ENCODE peak calls at places on chromosomes 4 and X, in ten cellular contexts. T, N, E, B, V, Y, I, Z, C and Q are unnamed samples.

GRCh38 chr4:182643801-182644311 is 273.3 kb downstream of the DCTD start:
- DNase-seq in Z (peak; percentile 73), C (no peak), V (no peak), Y (peak; percentile 47), E (no peak), N (no peak), I (peak; percentile 69), B (no peak), T (peak; percentile 59), Q (no peak)

GRCh38 chr4:141853091-141853734 is 216.8 kb downstream of the IL15 start:
- DNase-seq in C (no peak), Y (no peak), B (no peak), V (peak; percentile 53), E (no peak), N (no peak), I (no peak), T (no peak), Z (peak; percentile 35), Q (no peak)

GRCh38 chr4:156933633-156934258 is 37.9 kb downstream of the PDGFC start:
- DNase-seq in C (no peak), B (no peak), V (no peak), I (peak; percentile 82), T (peak; percentile 88), E (no peak), Z (peak; percentile 52), N (no peak), Y (no peak), Q (no peak)

GRCh38 chr4:13627185-13627605 is 330 bp downstream of the BOD1L1 start:
- DNase-seq in C (no peak), B (peak; percentile 67), T (no peak), E (no peak), Y (no peak), I (peak; percentile 11), V (peak; percentile 22), Z (no peak), N (no peak), Q (no peak)

GRCh38 chr4:144750348-144750747 is 104.4 kb downstream of the HHIP start:
- DNase-seq in N (no peak), C (no peak), E (no peak), V (no peak), Z (no peak), T (no peak), B (no peak), I (no peak), Y (no peak), Q (no peak)

GRCh38 chr4:119268466-119268865 is 53.5 kb downstream of the FABP2 start:
- DNase-seq in V (no peak), Y (no peak), T (no peak), E (no peak), N (no peak), I (no peak), B (no peak), Z (peak; percentile 61), C (no peak), Q (no peak)

GRCh38 chr4:24470681-24471622 is 113.4 kb downstream of the DHX15 start:
- DNase-seq in C (peak; percentile 68), Y (peak; percentile 52), T (peak; percentile 66), Z (peak; percentile 69), N (no peak), B (peak; percentile 67), V (peak; percentile 27), E (no peak), I (peak; percentile 57), Q (no peak)

GRCh38 chr4:183920512-183920911 is 15.4 kb downstream of the STOX2 start:
- DNase-seq in B (no peak), C (peak; percentile 55), Z (no peak), T (no peak), E (no peak), V (no peak), N (no peak), I (no peak), Y (no peak), Q (no peak)

GRCh38 chr4:78370625-78371372 is 180.8 kb upstream of the ANXA3 start:
- DNase-seq in Z (no peak), E (no peak), I (no peak), C (no peak), Y (no peak), N (no peak), V (no peak), T (peak; percentile 3), B (no peak), Q (no peak)

DNA sequence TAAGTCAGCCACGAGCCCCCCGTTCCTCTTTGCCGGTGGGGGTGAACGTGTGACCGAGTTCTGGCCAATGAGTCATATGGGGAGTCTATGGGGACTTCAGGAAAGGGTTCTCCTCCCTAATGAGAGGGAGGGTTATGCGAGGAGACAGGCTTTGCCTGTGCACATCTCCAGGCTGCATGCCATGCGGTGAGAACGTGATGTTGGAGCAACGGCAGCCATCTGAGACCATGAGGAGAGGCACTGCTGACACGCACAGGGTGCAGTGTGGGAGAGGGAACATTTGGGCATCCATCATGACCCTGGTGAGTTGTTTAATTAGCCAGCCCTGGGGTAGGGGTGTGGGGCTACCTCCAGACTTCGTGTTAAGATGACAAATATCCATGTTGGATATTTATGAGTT is 55.8 kb downstream of the ABLIM2 start:
- DNase-seq in E (no peak), Z (no peak), T (no peak), B (no peak), I (no peak), C (no peak), Y (no peak), V (no peak), N (no peak), Q (no peak)
- H3K36me3 ChIP-seq in E (no peaks in the 10 kb centered on the region), Z (no peaks in the 10 kb centered on the region), T (no peaks in the 10 kb centered on the region), B (no peaks in the 10 kb centered on the region), I (no peaks in the 10 kb centered on the region), C (no peaks in the 10 kb centered on the region), Y (no peaks in the 10 kb centered on the region), V (no peaks in the 10 kb centered on the region), N (peaks cover 8% of the 10 kb centered on the region), Q (no peaks in the 10 kb centered on the region)

GRCh38 chr4:81971637-81972036 is 402.2 kb downstream of the HNRNPD start:
- DNase-seq in E (no peak), B (no peak), V (no peak), T (no peak), N (no peak), Y (no peak), Z (no peak), I (no peak), C (no peak), Q (no peak)
- H3K4me1 ChIP-seq in E (no peaks in the 10 kb centered on the region), B (no peaks in the 10 kb centered on the region), V (no peaks in the 10 kb centered on the region), T (no peaks in the 10 kb centered on the region), N (no peaks in the 10 kb centered on the region), Y (no peaks in the 10 kb centered on the region), Z (no peaks in the 10 kb centered on the region), I (no peaks in the 10 kb centered on the region), C (no peaks in the 10 kb centered on the region), Q (peaks cover 12% of the 10 kb centered on the region)

GRCh38 chrX:53550756-53551463 is 116.7 kb upstream of the HSD17B10 start:
- DNase-seq in B (no peak), Z (no peak), V (no peak), Y (no peak), N (no peak), T (no peak), C (no peak), E (no peak), I (no peak), Q (no peak)

GRCh38 chrX:53547668-53548067 is 113.5 kb upstream of the HSD17B10 start:
- DNase-seq in I (no peak), T (no peak), Y (no peak), E (no peak), Z (no peak), V (no peak), B (no peak), C (no peak), N (no peak), Q (no peak)

DNA sequence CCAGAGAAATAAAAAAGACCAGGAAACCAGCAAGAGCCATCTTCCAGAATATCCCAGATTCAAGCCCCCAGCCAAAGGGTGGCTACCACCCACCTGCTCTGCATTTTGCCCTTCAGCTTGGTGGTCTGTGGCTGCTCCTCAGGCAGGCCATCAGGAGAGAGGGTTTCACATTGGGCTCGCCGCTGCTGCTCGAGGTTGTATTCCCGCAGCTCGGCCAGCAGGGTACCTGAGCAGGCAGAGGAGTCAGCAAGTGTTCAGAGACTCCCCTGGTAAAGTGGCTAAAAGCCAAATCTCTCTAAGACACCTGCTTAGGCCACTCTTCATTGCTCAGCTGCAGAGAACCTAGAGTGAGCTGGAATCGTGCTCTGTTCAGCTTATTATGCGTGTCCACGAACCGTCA is 110.8 kb upstream of the HSD17B10 start:
- DNase-seq in E (no peak), C (no peak), V (no peak), B (no peak), N (no peak), I (no peak), Y (no peak), T (no peak), Z (no peak), Q (no peak)
- H3K36me3 ChIP-seq in E (peaks cover 47% of the 10 kb centered on the region), C (no peaks in the 10 kb centered on the region), V (peaks cover 12% of the 10 kb centered on the region), B (peaks cover 90% of the 10 kb centered on the region), N (peaks cover 75% of the 10 kb centered on the region), I (peaks cover 5% of the 10 kb centered on the region), Y (peaks cover 92% of the 10 kb centered on the region), T (peaks cover 20% of the 10 kb centered on the region), Z (peaks cover 95% of the 10 kb centered on the region), Q (peaks cover 100% of the 10 kb centered on the region)

GRCh38 chr4:147793973-147794690 is 62.2 kb downstream of the ARHGAP10 start:
- DNase-seq in V (no peak), I (no peak), B (no peak), C (no peak), N (no peak), E (no peak), Y (no peak), T (no peak), Z (no peak), Q (no peak)
- H3K4me1 ChIP-seq in V (no peaks in the 10 kb centered on the region), I (peaks cover 4% of the 10 kb centered on the region), B (peaks cover 38% of the 10 kb centered on the region), C (peaks cover 8% of the 10 kb centered on the region), N (peaks cover 13% of the 10 kb centered on the region), E (peaks cover 27% of the 10 kb centered on the region), Y (peaks cover 59% of the 10 kb centered on the region), T (peaks cover 25% of the 10 kb centered on the region), Z (peaks cover 21% of the 10 kb centered on the region), Q (peaks cover 12% of the 10 kb centered on the region)

DNA sequence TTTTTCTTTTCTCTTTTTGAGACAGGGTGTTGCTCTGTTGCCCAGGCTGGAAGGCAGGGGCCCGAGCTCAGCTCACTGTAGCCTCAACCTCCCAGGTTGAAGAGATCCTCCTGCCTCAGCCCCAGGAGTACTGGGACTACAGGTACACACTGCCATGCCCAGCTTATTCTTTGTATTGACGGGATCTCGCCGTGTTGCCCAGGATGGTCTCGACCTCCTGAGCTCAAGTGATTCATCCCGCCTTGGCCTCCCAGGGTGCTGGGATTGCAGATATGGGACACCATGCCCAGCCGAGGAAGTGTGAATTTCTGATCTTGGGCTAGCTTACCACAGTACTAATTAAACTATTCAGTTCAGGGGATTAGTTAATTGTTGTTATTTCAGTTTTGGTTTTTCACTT is 28.6 kb upstream of the FAM193A start:
- DNase-seq in B (no peak), C (no peak), Z (no peak), V (no peak), Y (no peak), T (no peak), N (no peak), E (no peak), I (no peak), Q (no peak)
- H3K36me3 ChIP-seq in B (peaks cover 63% of the 10 kb centered on the region), C (peaks cover 6% of the 10 kb centered on the region), Z (peaks cover 70% of the 10 kb centered on the region), V (peaks cover 17% of the 10 kb centered on the region), Y (peaks cover 57% of the 10 kb centered on the region), T (peaks cover 20% of the 10 kb centered on the region), N (peaks cover 59% of the 10 kb centered on the region), E (peaks cover 8% of the 10 kb centered on the region), I (peaks cover 20% of the 10 kb centered on the region), Q (peaks cover 76% of the 10 kb centered on the region)

DNA sequence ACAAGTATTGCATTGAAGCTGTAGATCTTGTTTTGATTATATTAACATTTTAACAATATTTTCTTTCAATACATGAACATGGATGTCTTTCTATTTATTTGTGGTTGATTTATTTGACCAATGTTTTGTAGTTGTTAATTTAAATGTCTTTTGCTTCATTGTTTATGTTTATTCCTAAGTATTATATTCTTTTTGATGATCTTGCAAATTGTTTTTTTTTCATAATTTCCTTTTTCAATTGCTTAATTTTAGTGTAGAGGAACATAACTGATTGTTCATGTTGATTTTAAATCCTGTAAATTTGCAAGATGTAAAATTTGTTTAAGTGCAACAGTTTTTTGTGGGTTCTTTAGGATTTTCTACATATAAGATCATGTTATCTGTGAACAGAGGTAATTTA is 744.1 kb downstream of the FAM133A start:
- DNase-seq in B (no peak), Y (no peak), C (no peak), V (no peak), T (no peak), N (no peak), I (no peak), Z (no peak), E (no peak), Q (no peak)
- H3K4me1 ChIP-seq in B (no peaks in the 10 kb centered on the region), Y (no peaks in the 10 kb centered on the region), C (no peaks in the 10 kb centered on the region), V (no peaks in the 10 kb centered on the region), T (no peaks in the 10 kb centered on the region), N (no peaks in the 10 kb centered on the region), I (no peaks in the 10 kb centered on the region), Z (no peaks in the 10 kb centered on the region), E (no peaks in the 10 kb centered on the region), Q (no peaks in the 10 kb centered on the region)